ENCODE peak calls at places on chromosomes 1 and 21, in nine cellular contexts. Z, B, Q, E, W, D, U, C and R are unnamed samples.

GRCh38 chr1:115077984-115078330 is 11.3 kb downstream of the TSPAN2 start:
- DNase-seq in U (no peak), C (no peak), W (no peak), D (no peak), Q (no peak), Z (no peak), B (no peak), E (no peak), R (no peak)

GRCh38 chr1:235563513-235563912 is 59.3 kb upstream of the B3GALNT2 start:
- DNase-seq in U (no peak), Z (no peak), D (no peak), B (no peak), Q (no peak), E (no peak), W (no peak), C (no peak), R (peak)

GRCh38 chr1:231497629-231498152 is 30.8 kb upstream of the TSNAX start:
- DNase-seq in U (no peak), Z (no peak), B (no peak), D (no peak), Q (no peak), E (no peak), W (no peak), C (no peak), R (no peak)

GRCh38 chr1:216600730-216601426 is 122.4 kb downstream of the ESRRG start:
- DNase-seq in U (peak), Z (no peak), D (peak), B (no peak), E (no peak), W (peak), C (peak), Q (peak), R (peak)

GRCh38 chr1:155105604-155106011 is 22.1 kb upstream of the EFNA1 start:
- DNase-seq in W (no peak), D (no peak), U (no peak), Z (no peak), B (no peak), Q (no peak), E (no peak), C (no peak), R (no peak)

GRCh38 chr21:44700101-44701022 is 3.4 kb downstream of the KRTAP10-12 start:
- DNase-seq in W (no peak), Q (no peak), C (no peak), E (no peak), U (no peak), B (no peak), D (no peak), Z (no peak), R (peak)

GRCh38 chr1:7388141-7388487 is 383.0 kb upstream of the VAMP3 start:
- DNase-seq in W (no peak), C (no peak), E (no peak), Q (no peak), B (no peak), U (peak), D (no peak), Z (no peak), R (peak)

GRCh38 chr1:20233394-20233793 is 47.1 kb upstream of the PLA2G2C start:
- DNase-seq in U (no peak), W (peak), Q (peak), D (peak), E (no peak), Z (peak), C (peak), B (no peak), R (no peak)

GRCh38 chr1:32372149-32372756 is 9.9 kb downstream of the TSSK3 start:
- DNase-seq in U (no peak), D (no peak), C (no peak), E (no peak), Z (no peak), B (peak), W (no peak), Q (no peak), R (peak)

DNA sequence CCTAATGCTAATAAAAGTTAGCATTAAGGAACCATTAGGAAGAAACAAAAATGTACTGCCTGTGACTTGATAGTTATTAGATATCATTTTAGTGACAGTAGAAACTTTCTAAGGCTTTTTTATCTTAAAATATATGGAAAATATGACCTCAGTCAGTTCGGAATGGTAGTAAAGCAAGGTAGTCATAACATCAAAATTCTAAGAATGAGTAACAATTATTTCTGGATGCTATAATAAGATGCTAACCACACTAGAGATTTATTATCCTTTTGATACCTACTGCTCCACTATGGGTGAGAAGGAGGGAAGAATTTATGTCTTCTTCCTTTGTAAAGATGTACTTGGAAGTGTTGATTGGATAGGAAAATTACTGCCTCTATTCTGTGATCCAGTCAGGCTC is 8.7 kb downstream of the FMN2 start:
- DNase-seq in E (no peak), B (no peak), C (peak), D (no peak), Q (no peak), Z (no peak), U (no peak), W (peak), R (peak)
- H3K4me2 ChIP-seq in E (no peak), B (no peak), C (peak), D (peak), Q (peak), Z (no peak), U (no peak), W (no peak), R (peak)

GRCh38 chr1:160361814-160362167 is 5.1 kb upstream of the NHLH1 start:
- DNase-seq in Q (no peak), W (no peak), C (no peak), U (no peak), E (no peak), B (no peak), Z (no peak), D (no peak), R (no peak)
- H3K27ac ChIP-seq in Q (peak), W (no peak), C (no peak), U (no peak), E (peak), B (no peak), Z (no peak), D (peak), R (no peak)

GRCh38 chr21:40242586-40242985 is 375.3 kb downstream of the PCP4 start:
- DNase-seq in Z (no peak), E (no peak), B (no peak), D (no peak), C (no peak), U (no peak), W (no peak), Q (no peak), R (no peak)
- TF ChIP-seq CTCF in Z (no peak), E (no peak), B (no peak), D (no peak), C (no peak), U (no peak), W (no peak), Q (no peak), R (no peak)

GRCh38 chr1:64981602-64981981 is 15.2 kb upstream of the JAK1 start:
- DNase-seq in U (no peak), Z (no peak), Q (no peak), B (no peak), D (no peak), W (no peak), E (no peak), C (no peak), R (no peak)
- H3K4me2 ChIP-seq in U (no peak), Z (no peak), Q (peak), B (no peak), D (no peak), W (no peak), E (no peak), C (no peak), R (no peak)

GRCh38 chr1:150999051-150999674 is 7.5 kb downstream of the MINDY1 start:
- DNase-seq in B (no peak), D (no peak), Q (no peak), Z (no peak), W (peak), U (no peak), E (peak), C (peak), R (peak)
- H3K27ac ChIP-seq in B (no peak), D (peak), Q (no peak), Z (no peak), W (no peak), U (no peak), E (peak), C (no peak), R (peak)

GRCh38 chr1:119375366-119375765 is 6.8 kb downstream of the HAO2 start:
- DNase-seq in W (no peak), C (no peak), E (no peak), D (no peak), Q (no peak), Z (no peak), B (no peak), U (no peak), R (no peak)
- TF ChIP-seq CTCF in W (no peak), C (no peak), E (no peak), D (no peak), Q (no peak), Z (no peak), B (no peak), U (no peak), R (no peak)

DNA sequence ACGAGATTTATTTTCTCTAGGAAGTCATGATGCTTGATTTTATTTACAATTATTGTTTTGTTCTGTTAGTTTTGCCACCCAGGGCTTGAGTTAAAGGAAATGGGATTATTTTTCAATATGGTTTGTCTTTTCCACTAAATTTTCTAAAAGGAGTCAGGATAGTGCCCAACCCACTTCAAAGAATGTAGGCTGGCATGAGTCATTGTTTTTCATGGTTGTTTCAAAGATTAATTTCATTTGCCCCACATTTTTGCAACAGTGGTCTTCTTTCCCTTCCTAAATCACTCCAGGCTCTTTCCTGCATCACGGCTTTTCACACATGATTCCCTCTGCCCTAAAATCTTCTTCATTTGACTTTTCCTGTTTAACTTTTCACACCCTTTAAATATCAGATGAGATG is 2.5 kb downstream of the SLAMF6 start:
- DNase-seq in W (no peak), D (no peak), C (no peak), Q (peak), U (no peak), Z (no peak), E (no peak), B (no peak), R (no peak)
- H3K4me2 ChIP-seq in W (no peak), D (peak), C (no peak), Q (peak), U (no peak), Z (peak), E (no peak), B (peak), R (no peak)